ENCODE peak calls at places on chromosomes 7 and 10, in ten cellular contexts. E, M, O, G, Y, V, I, D, N and X are unnamed samples. For H3K4me1, the result is how much of the 10 kb centered on the place peaks cover.

GRCh38 chr7:94395141-94396041 is 696 bp downstream of the COL1A2 start:
- DNase-seq in E (peak), M (peak), O (no peak), G (no peak), Y (peak), V (peak), I (peak), D (peak), N (peak), X (no peak)

GRCh38 chr10:36725581-36726520 is 399.5 kb upstream of the ANKRD30A start:
- DNase-seq in E (peak), M (no peak), O (no peak), G (no peak), Y (no peak), V (peak), I (peak), D (no peak), N (no peak), X (no peak)

GRCh38 chr10:3655528-3655927 is 129.5 kb downstream of the KLF6 start:
- DNase-seq in E (no peak), M (no peak), O (no peak), G (no peak), Y (no peak), V (no peak), I (no peak), D (no peak), N (no peak), X (no peak)

GRCh38 chr7:2488272-2488645 is 12.1 kb upstream of the GRIFIN start:
- DNase-seq in E (no peak), M (no peak), O (no peak), G (peak), Y (no peak), V (peak), I (no peak), D (no peak), N (peak), X (peak)

GRCh38 chr7:117673839-117674238 is 194.0 kb downstream of the CFTR start:
- DNase-seq in E (peak), M (no peak), O (no peak), G (no peak), Y (no peak), V (peak), I (no peak), D (no peak), N (no peak), X (no peak)

GRCh38 chr10:43842072-43842471 is 193.4 kb upstream of the ZNF32 start:
- DNase-seq in E (no peak), M (no peak), O (no peak), G (no peak), Y (no peak), V (no peak), I (no peak), D (no peak), N (no peak), X (no peak)

GRCh38 chr10:133083422-133084100 is 4.2 kb upstream of the ADGRA1 start:
- DNase-seq in E (no peak), M (no peak), O (no peak), G (peak), Y (no peak), V (no peak), I (no peak), D (no peak), N (no peak), X (no peak)

GRCh38 chr10:125121003-125121402 is 39.4 kb downstream of the CTBP2 start:
- DNase-seq in E (no peak), M (peak), O (no peak), G (no peak), Y (no peak), V (no peak), I (no peak), D (no peak), N (peak), X (no peak)

GRCh38 chr7:100602889-100603696 is 930 bp downstream of the PCOLCE start:
- DNase-seq in E (peak), M (peak), O (no peak), G (peak), Y (peak), V (peak), I (peak), D (peak), N (peak), X (peak)

GRCh38 chr7:41573017-41573416 is 129.9 kb downstream of the INHBA start:
- DNase-seq in E (peak), M (no peak), O (no peak), G (no peak), Y (no peak), V (peak), I (no peak), D (no peak), N (no peak), X (no peak)

GRCh38 chr10:133158756-133159610 is 1.0 kb upstream of the KNDC1 start:
- DNase-seq in E (no peak), M (peak), O (no peak), G (no peak), Y (peak), V (peak), I (peak), D (no peak), N (peak), X (no peak)

GRCh38 chr7:115117748-115118147 is 195.9 kb downstream of the MDFIC start:
- DNase-seq in E (no peak), M (no peak), O (no peak), G (no peak), Y (no peak), V (no peak), I (peak), D (no peak), N (no peak), X (no peak)

GRCh38 chr7:81676813-81677212 is 93.0 kb downstream of the HGF start:
- DNase-seq in E (peak), M (no peak), O (no peak), G (no peak), Y (no peak), V (no peak), I (no peak), D (no peak), N (no peak), X (no peak)

GRCh38 chr10:131641231-131641630 is 259.6 kb upstream of the PPP2R2D start:
- DNase-seq in E (no peak), M (no peak), O (no peak), G (no peak), Y (peak), V (no peak), I (no peak), D (no peak), N (no peak), X (no peak)

GRCh38 chr7:149723082-149723767 is 50.2 kb downstream of the ZNF467 start:
- DNase-seq in E (no peak), M (no peak), O (no peak), G (no peak), Y (no peak), V (no peak), I (no peak), D (no peak), N (no peak), X (no peak)

GRCh38 chr7:74351836-74352235 is 62.6 kb downstream of the CLIP2 start:
- DNase-seq in E (no peak), M (no peak), O (no peak), G (no peak), Y (no peak), V (no peak), I (no peak), D (no peak), N (no peak), X (no peak)

GRCh38 chr10:33600381-33600780 is 265.9 kb upstream of the NRP1 start:
- DNase-seq in E (peak), M (no peak), O (no peak), G (no peak), Y (no peak), V (peak), I (no peak), D (no peak), N (no peak), X (no peak)

GRCh38 chr7:154646126-154647013 is 356.6 kb downstream of the PAXIP1 start:
- DNase-seq in E (no peak), M (no peak), O (no peak), G (no peak), Y (no peak), V (no peak), I (no peak), D (no peak), N (no peak), X (no peak)

GRCh38 chr7:150322114-150322832 is 882 bp upstream of the LRRC61 start:
- DNase-seq in E (no peak), M (no peak), O (no peak), G (no peak), Y (no peak), V (no peak), I (no peak), D (peak), N (no peak), X (no peak)

GRCh38 chr10:16700331-16700730 is 116.9 kb downstream of the RSU1 start:
- DNase-seq in E (no peak), M (no peak), O (no peak), G (no peak), Y (no peak), V (no peak), I (no peak), D (no peak), N (no peak), X (no peak)

GRCh38 chr10:112912441-112912911 is 37.6 kb upstream of the TCF7L2 start:
- DNase-seq in E (peak), M (no peak), O (no peak), G (no peak), Y (no peak), V (peak), I (no peak), D (no peak), N (peak), X (no peak)

GRCh38 chr7:151342102-151342646 is 562 bp downstream of the NUB1 start:
- DNase-seq in E (no peak), M (no peak), O (no peak), G (no peak), Y (no peak), V (no peak), I (no peak), D (no peak), N (no peak), X (no peak)

GRCh38 chr7:24926623-24927539 is 53.1 kb downstream of the OSBPL3 start:
- DNase-seq in E (peak), M (no peak), O (no peak), G (no peak), Y (no peak), V (peak), I (no peak), D (no peak), N (no peak), X (no peak)

GRCh38 chr10:1150638-1150955 is 94.4 kb downstream of the WDR37 start:
- DNase-seq in E (no peak), M (no peak), O (no peak), G (peak), Y (no peak), V (no peak), I (no peak), D (no peak), N (peak), X (no peak)

GRCh38 chr10:46542567-46543323 is 13.7 kb downstream of the GPRIN2 start:
- DNase-seq in E (no peak), M (peak), O (no peak), G (peak), Y (no peak), V (no peak), I (no peak), D (no peak), N (no peak), X (no peak)

GRCh38 chr10:92387289-92387940 is 96.4 kb downstream of the MARCHF5 start:
- DNase-seq in E (peak), M (no peak), O (no peak), G (no peak), Y (no peak), V (peak), I (peak), D (peak), N (no peak), X (no peak)

GRCh38 chr10:76779163-76779820 is 858.3 kb downstream of the KCNMA1 start:
- DNase-seq in E (peak), M (no peak), O (no peak), G (no peak), Y (no peak), V (no peak), I (peak), D (no peak), N (no peak), X (no peak)

GRCh38 chr10:120505056-120505455 is 48.0 kb downstream of the PLPP4 start:
- DNase-seq in E (no peak), M (no peak), O (no peak), G (no peak), Y (no peak), V (no peak), I (no peak), D (no peak), N (no peak), X (no peak)

GRCh38 chr10:100863433-100863832 is 49.3 kb upstream of the SLF2 start:
- DNase-seq in E (no peak), M (no peak), O (no peak), G (no peak), Y (no peak), V (no peak), I (no peak), D (no peak), N (no peak), X (no peak)

GRCh38 chr7:92840309-92840708 is 3.9 kb upstream of the CDK6 start:
- DNase-seq in E (no peak), M (no peak), O (no peak), G (no peak), Y (no peak), V (no peak), I (peak), D (no peak), N (no peak), X (no peak)

GRCh38 chr10:92593553-92594046 is 670 bp downstream of the KIF11 start:
- DNase-seq in E (no peak), M (no peak), O (no peak), G (no peak), Y (no peak), V (peak), I (no peak), D (no peak), N (no peak), X (no peak)

GRCh38 chr10:89332092-89332633 is 4.4 kb downstream of the IFIT3 start:
- DNase-seq in E (peak), M (no peak), O (no peak), G (no peak), Y (no peak), V (peak), I (no peak), D (peak), N (no peak), X (no peak)

GRCh38 chr7:74175270-74175803 is 1.2 kb downstream of the EIF4H start:
- DNase-seq in E (no peak), M (no peak), O (no peak), G (no peak), Y (no peak), V (no peak), I (no peak), D (peak), N (no peak), X (no peak)

GRCh38 chr7:134364619-134365037 is 47.9 kb upstream of the SLC35B4 start:
- DNase-seq in E (peak), M (no peak), O (no peak), G (no peak), Y (no peak), V (peak), I (no peak), D (no peak), N (no peak), X (no peak)

GRCh38 chr7:34747842-34748241 is 89.8 kb downstream of the NPSR1 start:
- DNase-seq in E (no peak), M (no peak), O (no peak), G (no peak), Y (peak), V (no peak), I (no peak), D (peak), N (no peak), X (no peak)
- H3K27ac ChIP-seq in E (no peak), M (no peak), O (no peak), G (peak), Y (peak), V (no peak), I (no peak), D (peak), N (no peak), X (peak)

GRCh38 chr7:84232653-84233052 is 38.1 kb upstream of the SEMA3A start:
- DNase-seq in E (peak), M (no peak), O (no peak), G (no peak), Y (no peak), V (peak), I (peak), D (no peak), N (no peak), X (no peak)
- TF ChIP-seq CTCF in E (peak), M (no peak), O (no peak), G (no peak), Y (no peak), V (no peak), I (peak), D (no peak), N (no peak), X (no peak)

GRCh38 chr10:109624939-109625338 is 298.4 kb downstream of the XPNPEP1 start:
- DNase-seq in E (no peak), M (no peak), O (no peak), G (no peak), Y (no peak), V (no peak), I (no peak), D (no peak), N (no peak), X (no peak)
- H3K4me1 ChIP-seq in E (under half), M (under half), O (under half), G (under half), Y (under half), V (under half), I (under half), D (under half), N (under half), X (under half)

DNA sequence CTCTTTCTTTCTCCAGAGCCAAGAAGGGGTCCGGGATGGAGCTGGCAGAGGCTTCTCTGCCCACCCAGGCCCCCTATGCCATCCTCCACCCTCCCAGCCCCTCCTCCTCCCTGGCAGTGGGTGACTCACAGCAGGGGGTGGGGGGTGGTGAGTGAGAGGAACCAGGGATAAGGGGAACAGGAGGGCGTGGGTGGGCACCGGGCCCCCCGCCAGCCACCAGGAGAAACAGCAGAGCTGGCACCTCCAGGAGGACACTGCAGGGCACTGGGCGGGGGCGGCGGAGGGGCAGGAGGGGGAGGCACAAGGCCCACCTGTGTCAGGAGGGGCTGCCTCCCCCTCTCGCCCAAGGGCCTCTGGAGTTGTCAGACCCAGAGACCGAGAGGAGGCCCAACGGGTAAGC is 56.0 kb downstream of the CAMK2B start:
- DNase-seq in E (no peak), M (no peak), O (no peak), G (no peak), Y (no peak), V (no peak), I (no peak), D (no peak), N (no peak), X (no peak)
- H3K27ac ChIP-seq in E (no peak), M (no peak), O (no peak), G (no peak), Y (peak), V (no peak), I (no peak), D (no peak), N (no peak), X (peak)

DNA sequence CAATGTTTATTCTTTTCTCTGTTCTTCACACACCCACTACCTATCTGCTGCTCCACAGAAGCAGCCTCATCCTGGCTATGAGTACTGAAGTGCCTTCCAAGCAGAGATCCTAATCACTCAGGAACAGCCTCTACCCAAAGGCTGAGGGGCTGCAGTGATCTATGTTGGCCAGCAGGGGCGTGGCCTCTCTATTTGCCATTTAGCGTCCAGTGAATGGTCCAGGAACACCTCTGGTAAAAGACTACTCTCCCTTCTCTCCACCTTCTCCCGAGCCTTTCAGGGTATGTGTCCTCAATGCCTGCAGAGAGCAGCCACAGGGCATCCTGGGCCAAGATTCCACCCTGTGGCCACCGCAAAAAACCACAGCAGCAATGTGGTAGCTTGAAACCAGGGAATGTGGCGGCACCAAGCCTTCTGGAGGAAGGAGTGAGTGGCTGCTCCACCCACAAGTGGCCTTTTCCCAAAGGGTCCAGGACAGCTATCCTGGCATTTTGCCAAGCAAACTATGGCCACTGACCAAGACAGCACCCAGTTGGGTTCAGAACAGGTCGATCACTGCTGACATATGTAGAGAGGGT is 70.9 kb downstream of the SYPL1 start:
- DNase-seq in E (peak), M (no peak), O (no peak), G (no peak), Y (no peak), V (no peak), I (peak), D (no peak), N (no peak), X (no peak)
- TF ChIP-seq CTCF in E (peak), M (peak), O (peak), G (peak), Y (peak), V (peak), I (peak), D (peak), N (peak), X (peak)

GRCh38 chr7:36208997-36209813 is 56.2 kb downstream of the EEPD1 start:
- DNase-seq in E (peak), M (no peak), O (no peak), G (no peak), Y (no peak), V (no peak), I (no peak), D (no peak), N (no peak), X (no peak)
- H3K4me1 ChIP-seq in E (half or more), M (under half), O (half or more), G (under half), Y (under half), V (half or more), I (under half), D (under half), N (under half), X (under half)

GRCh38 chr7:102255501-102255900 is 31.2 kb upstream of the SH2B2 start:
- DNase-seq in E (no peak), M (no peak), O (no peak), G (no peak), Y (no peak), V (no peak), I (no peak), D (no peak), N (no peak), X (no peak)

GRCh38 chr7:102253973-102254370 is 32.7 kb upstream of the SH2B2 start:
- DNase-seq in E (no peak), M (no peak), O (no peak), G (no peak), Y (no peak), V (no peak), I (no peak), D (no peak), N (no peak), X (no peak)

GRCh38 chr7:102253076-102253972 is 33.3 kb upstream of the SH2B2 start:
- DNase-seq in E (no peak), M (no peak), O (no peak), G (no peak), Y (no peak), V (no peak), I (no peak), D (no peak), N (no peak), X (no peak)

GRCh38 chr7:102255916-102256315 is 30.8 kb upstream of the SH2B2 start:
- DNase-seq in E (no peak), M (no peak), O (no peak), G (no peak), Y (no peak), V (no peak), I (no peak), D (no peak), N (no peak), X (no peak)

DNA sequence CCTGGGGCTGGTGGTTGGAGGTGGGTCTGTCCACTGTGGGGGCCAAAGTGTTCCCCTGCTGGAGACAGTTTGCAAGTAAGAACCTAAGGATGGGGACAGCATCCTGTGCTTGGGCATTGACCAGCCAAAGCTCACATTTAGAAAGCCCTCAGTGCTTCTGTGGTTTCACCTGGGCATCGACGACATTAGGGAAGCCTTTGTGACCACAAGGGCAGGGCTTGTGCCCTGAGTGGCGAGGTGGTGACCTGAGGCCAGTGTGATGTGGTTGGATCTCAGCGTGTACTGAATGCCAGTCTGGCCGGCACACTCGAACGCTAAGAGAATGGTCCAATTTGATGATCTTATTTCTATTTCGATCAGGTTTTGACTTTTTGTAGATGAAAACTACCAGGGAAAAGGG is 32.1 kb upstream of the SH2B2 start:
- DNase-seq in E (no peak), M (no peak), O (no peak), G (no peak), Y (no peak), V (no peak), I (no peak), D (no peak), N (no peak), X (no peak)
- H3K27ac ChIP-seq in E (no peak), M (no peak), O (no peak), G (no peak), Y (no peak), V (no peak), I (no peak), D (no peak), N (no peak), X (no peak)

GRCh38 chr7:45413419-45413818 is 160.7 kb upstream of the ADCY1 start:
- DNase-seq in E (no peak), M (no peak), O (no peak), G (no peak), Y (no peak), V (no peak), I (no peak), D (no peak), N (no peak), X (no peak)
- TF ChIP-seq CTCF in E (no peak), M (no peak), O (no peak), G (no peak), Y (no peak), V (no peak), I (no peak), D (no peak), N (no peak), X (no peak)